ENCODE peak calls at places on chromosomes 13 and 19, in nine cellular contexts. V, J, P, I, L, D, C, E and B are unnamed samples.

GRCh38 chr19:27774337-27774736 is 1438.6 kb downstream of the UQCRFS1 start:
- DNase-seq in V (no peak), J (no peak), P (no peak), I (no peak), L (no peak), D (no peak), C (no peak), E (peak; percentile 8), B (no peak)

GRCh38 chr13:102799544-102800144 is 725 bp downstream of the BIVM start:
- DNase-seq in V (peak; percentile 32), J (peak; percentile 24), P (no peak), I (peak; percentile 15), L (no peak), D (peak; percentile 64), C (peak; percentile 27), E (peak; percentile 60), B (peak; percentile 56)

GRCh38 chr19:42275103-42275502 is 6.1 kb downstream of the CIC start:
- DNase-seq in V (no peak), J (peak; percentile 76), P (no peak), I (no peak), L (no peak), D (no peak), C (no peak), E (no peak), B (no peak)

GRCh38 chr19:33291623-33292534 is 10.5 kb downstream of the CEBPA start:
- DNase-seq in V (no peak), J (no peak), P (no peak), I (no peak), L (no peak), D (no peak), C (no peak), E (no peak), B (peak; percentile 79)

GRCh38 chr19:1041835-1042685 is 2.2 kb downstream of the ABCA7 start:
- DNase-seq in V (no peak), J (no peak), P (no peak), I (no peak), L (no peak), D (no peak), C (no peak), E (no peak), B (no peak)

GRCh38 chr19:47004012-47004465 is 15.6 kb upstream of the NPAS1 start:
- DNase-seq in V (no peak), J (no peak), P (no peak), I (no peak), L (no peak), D (peak; percentile 37), C (no peak), E (no peak), B (peak; percentile 40)

GRCh38 chr19:15846923-15847322 is 31.5 kb upstream of the OR10H1 start:
- DNase-seq in V (no peak), J (no peak), P (no peak), I (no peak), L (no peak), D (no peak), C (no peak), E (no peak), B (no peak)

GRCh38 chr19:2756921-2757881 is 17.4 kb upstream of the SLC39A3 start:
- DNase-seq in V (no peak), J (no peak), P (no peak), I (no peak), L (no peak), D (no peak), C (no peak), E (no peak), B (no peak)